ENCODE peak calls at places on chromosomes 1 and 21, in four cellular contexts. N is HepG2, D is A549, S is SK-N-SH. G is an unnamed sample.

GRCh38 chr1:45954401-45954847 is 151.0 kb downstream of the MAST2 start:
- DNase-seq in N (peak), D (peak), S (no peak), G (no peak)

GRCh38 chr1:236090741-236091147 is 25.9 kb upstream of the NID1 start:
- DNase-seq in S (no peak), N (no peak), D (no peak), G (no peak)

GRCh38 chr1:27832762-27833161 is 2.2 kb downstream of the PPP1R8 start:
- DNase-seq in D (no peak), S (no peak), N (no peak), G (no peak)

GRCh38 chr1:205507896-205508714 is 3.6 kb downstream of the CDK18 start:
- DNase-seq in D (no peak), N (no peak), S (peak), G (no peak)

GRCh38 chr1:56688522-56689026 is 43.5 kb downstream of the PRKAA2 start:
- DNase-seq in N (peak), S (no peak), D (peak), G (peak)

GRCh38 chr1:88398338-88398737 is 285.7 kb upstream of the PKN2 start:
- DNase-seq in S (no peak), N (no peak), D (no peak), G (no peak)

GRCh38 chr1:220825819-220826551 is 39.3 kb downstream of the MTARC1 start:
- DNase-seq in D (no peak), S (no peak), N (no peak), G (no peak)

GRCh38 chr1:166302919-166303758 is 136.3 kb upstream of the FAM78B start:
- DNase-seq in D (no peak), S (peak), N (no peak), G (peak)

GRCh38 chr1:214525535-214526019 is 25.8 kb downstream of the PTPN14 start:
- DNase-seq in D (no peak), N (no peak), S (no peak), G (no peak)

GRCh38 chr1:53550201-53550741 is 91.1 kb downstream of the DMRTB1 start:
- DNase-seq in S (peak), N (no peak), D (no peak), G (no peak)

GRCh38 chr1:195897072-195897471 is 711.2 kb downstream of the KCNT2 start:
- DNase-seq in D (no peak), S (no peak), N (no peak), G (no peak)

GRCh38 chr1:96367791-96368190 is 353.8 kb upstream of the PTBP2 start:
- DNase-seq in D (no peak), N (no peak), S (no peak), G (no peak)

GRCh38 chr1:116356067-116356466 is 17.0 kb upstream of the ATP1A1 start:
- DNase-seq in N (no peak), D (no peak), S (no peak), G (no peak)

GRCh38 chr1:228340686-228341449 is 65.8 kb downstream of the TRIM11 start:
- DNase-seq in N (no peak), S (peak), D (no peak), G (no peak)

DNA sequence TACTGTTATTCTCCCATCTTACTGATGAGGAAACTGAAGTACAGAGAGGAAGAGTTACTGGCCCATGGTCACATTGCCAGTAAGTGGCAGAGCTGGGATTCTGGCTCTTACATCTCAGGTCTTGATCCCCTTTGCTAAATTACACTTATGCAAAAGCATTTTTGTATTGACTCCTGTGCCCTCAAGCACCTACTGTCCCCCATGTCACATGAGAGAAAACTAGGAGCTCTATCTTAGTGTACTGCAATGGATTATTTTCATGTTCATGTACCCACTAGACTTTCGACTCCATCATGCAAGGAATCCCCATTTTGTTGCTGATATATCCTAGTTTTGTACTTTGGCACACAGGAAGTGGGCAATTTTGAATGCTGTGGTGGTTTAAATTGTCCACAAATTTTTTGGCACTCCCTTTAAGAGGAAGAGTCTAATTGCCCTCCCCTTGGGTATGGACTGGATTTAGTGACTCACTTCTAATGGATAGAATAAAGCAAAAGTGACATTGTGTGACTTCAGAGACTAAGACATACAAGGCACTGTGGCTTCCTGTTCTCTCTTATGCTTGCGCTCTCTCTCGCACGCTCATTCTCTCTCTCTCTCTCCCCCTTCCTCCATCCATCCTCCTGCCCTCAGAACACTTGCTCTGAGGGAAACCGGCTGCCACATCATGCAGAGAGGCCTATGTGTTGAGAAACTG is 43.5 kb upstream of the JAK1 start:
- DNase-seq in N (no peak), D (no peak), S (no peak), G (no peak)
- TF ChIP-seq PBX3 in N (no peak), D (no peak), S (no peak), G (no peak)

DNA sequence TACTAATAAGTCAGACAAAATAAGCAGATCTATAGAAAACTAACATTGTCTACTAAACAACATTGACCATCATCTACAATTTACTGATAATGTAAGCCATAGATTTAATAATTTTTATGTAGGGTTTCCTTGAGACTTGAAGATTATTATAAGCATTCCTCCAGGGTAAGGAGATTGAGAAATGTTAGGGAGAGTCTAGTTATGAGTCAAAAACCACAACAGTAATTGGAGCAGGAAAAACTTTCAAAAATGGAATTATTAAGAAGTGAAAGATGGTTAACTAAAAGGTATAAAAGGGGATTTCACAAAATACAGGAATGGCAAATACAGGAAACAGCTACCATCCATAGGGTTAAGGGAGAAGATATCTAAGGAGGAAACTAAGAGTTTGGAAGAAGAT is 12.4 kb upstream of the UHMK1 start:
- DNase-seq in S (no peak), D (no peak), N (no peak), G (no peak)
- TF ChIP-seq SMC3 in S (no peak), D (no peak), N (no peak), G (no peak)

DNA sequence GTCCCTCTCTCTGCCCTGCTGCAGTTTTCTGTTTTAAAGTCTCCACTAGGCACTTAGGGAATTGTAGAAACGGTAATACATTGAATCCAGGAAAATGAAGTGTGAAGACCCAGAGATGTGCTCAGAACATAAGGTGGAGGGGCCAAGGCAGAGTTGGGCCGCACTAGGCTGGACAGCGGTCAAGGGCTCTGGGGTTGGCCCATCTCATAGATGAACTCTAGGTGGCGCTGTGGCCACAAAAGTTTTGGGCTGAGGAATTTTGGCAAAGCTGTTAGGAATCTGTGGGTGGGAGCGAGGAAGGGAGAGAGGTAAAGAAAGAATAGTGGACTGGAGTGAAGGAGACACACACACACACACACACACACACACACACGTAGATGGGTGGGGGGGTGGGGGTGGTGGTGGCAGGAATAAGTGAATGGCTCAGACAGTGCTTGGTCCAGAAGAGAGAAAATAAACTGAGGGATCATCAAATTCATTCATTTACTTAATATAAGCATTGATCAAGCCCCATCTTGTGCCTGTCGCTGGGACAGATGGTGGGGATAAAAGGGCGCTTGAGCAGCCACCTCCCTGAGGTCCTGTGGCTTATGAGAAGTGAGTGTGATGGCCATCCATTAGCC is 258.5 kb downstream of the TRABD2B start:
- DNase-seq in D (peak), N (peak), S (peak), G (no peak)
- TF ChIP-seq PBX3 in D (no peak), N (no peak), S (no peak), G (no peak)

DNA sequence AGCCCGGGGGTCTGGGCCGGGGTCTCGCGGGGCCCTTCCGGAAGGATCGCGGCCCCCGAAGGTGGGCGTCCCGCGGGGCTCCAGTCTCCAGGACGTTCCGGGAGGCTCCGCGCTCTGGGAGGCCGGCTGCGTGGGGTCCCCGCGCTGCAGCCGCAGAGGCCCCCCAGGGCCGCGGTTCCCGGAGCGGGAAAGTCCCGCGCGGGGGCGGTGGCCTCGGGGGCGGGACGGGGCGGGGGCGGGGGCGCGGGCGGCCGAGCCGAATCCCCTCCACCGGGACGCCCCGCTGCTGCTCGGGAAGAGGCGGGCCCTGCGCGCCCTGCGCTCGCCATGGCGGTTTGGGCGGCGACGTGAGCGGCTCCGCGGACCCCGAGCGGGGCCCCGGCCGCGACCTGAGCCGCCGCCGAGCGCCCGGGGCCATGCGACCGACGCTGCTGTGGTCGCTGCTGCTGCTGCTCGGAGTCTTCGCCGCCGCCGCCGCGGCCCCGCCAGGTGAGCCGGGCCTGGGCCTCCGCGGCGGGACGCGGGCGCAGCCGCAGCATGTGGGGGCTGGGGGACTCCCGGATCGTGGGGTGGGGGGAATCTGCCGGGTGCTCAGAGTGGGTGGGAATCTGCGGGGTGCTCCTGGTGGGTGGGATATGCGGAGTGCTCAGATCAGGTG is at the start of gene IFNGR2:
- DNase-seq in D (no peak), N (no peak), S (peak), G (no peak)
- TF ChIP-seq SMC3 in D (no peak), N (no peak), S (no peak), G (no peak)

G was measured in GM12878.